ENCODE peak calls at places on chromosomes 1 and 21, in eight cellular contexts. N is A549, X is H7, G is cardiac fibroblast, E is fibroblast of pulmonary artery, U is heart right ventricle, I is fibroblast of lung, L is aorta. D is an unnamed sample.

GRCh38 chr21:45011911-45012660 is 62.3 kb upstream of the ADARB1 start:
- DNase-seq in G (peak), L (peak), U (no peak), X (peak), N (peak), I (peak), E (peak), D (peak)

GRCh38 chr1:195376190-195376589 is 1232.0 kb downstream of the KCNT2 start:
- DNase-seq in U (no peak), E (no peak), L (no peak), N (peak), I (peak), G (no peak), X (no peak), D (no peak)

GRCh38 chr1:248823517-248824001 is 2.2 kb downstream of the SH3BP5L start:
- DNase-seq in L (no peak), E (peak), X (no peak), N (no peak), U (no peak), G (peak), I (peak), D (no peak)

GRCh38 chr21:36113647-36114428 is 21.0 kb upstream of the CBR3 start:
- DNase-seq in X (no peak), U (no peak), I (no peak), E (no peak), N (peak), L (no peak), G (no peak), D (no peak)

GRCh38 chr21:42677339-42678117 is 24.1 kb downstream of the PDE9A start:
- DNase-seq in U (peak), E (peak), G (peak), L (peak), I (peak), N (no peak), X (peak), D (peak)

GRCh38 chr1:244075247-244075722 is 24.2 kb downstream of the ZBTB18 start:
- DNase-seq in N (no peak), X (peak), L (no peak), U (no peak), E (no peak), G (no peak), I (no peak), D (no peak)

GRCh38 chr21:45378258-45378966 is 26.6 kb upstream of the COL18A1 start:
- DNase-seq in E (no peak), N (peak), X (peak), G (no peak), I (peak), U (no peak), L (peak), D (no peak)

GRCh38 chr1:197467881-197468280 is 199.8 kb downstream of the CRB1 start:
- DNase-seq in L (no peak), N (no peak), G (peak), X (no peak), I (peak), E (peak), U (no peak), D (peak)

GRCh38 chr1:1344672-1345361 is 4.4 kb downstream of the DVL1 start:
- DNase-seq in E (peak), G (peak), U (no peak), N (peak), I (peak), X (peak), L (no peak), D (no peak)

GRCh38 chr1:58754683-58755467 is 29.0 kb downstream of the JUN start:
- DNase-seq in E (no peak), I (no peak), X (no peak), U (no peak), G (no peak), L (no peak), N (no peak), D (no peak)

GRCh38 chr1:42847111-42847580 is 733 bp downstream of the ZNF691 start:
- DNase-seq in L (no peak), I (no peak), G (no peak), X (no peak), N (no peak), U (no peak), E (no peak), D (no peak)

GRCh38 chr1:145891587-145892485 is 6.2 kb upstream of the ANKRD35 start:
- DNase-seq in L (peak), E (peak), X (peak), G (peak), I (peak), N (peak), U (peak), D (peak)

GRCh38 chr1:109806733-109807397 is 43.1 kb upstream of the EPS8L3 start:
- DNase-seq in N (no peak), G (no peak), E (no peak), X (no peak), I (no peak), L (no peak), U (no peak), D (no peak)

GRCh38 chr1:31467005-31467674 is 54.1 kb downstream of the SERINC2 start:
- DNase-seq in N (no peak), X (no peak), L (no peak), I (no peak), E (no peak), G (peak), U (no peak), D (no peak)

GRCh38 chr1:31470794-31471315 is 57.8 kb downstream of the SERINC2 start:
- DNase-seq in G (no peak), U (no peak), E (no peak), I (no peak), L (no peak), N (no peak), X (no peak), D (no peak)
- H3K4me3 ChIP-seq in G (no peak), U (no peak), E (no peak), I (no peak), L (no peak), N (no peak), X (no peak), D (no peak)

DNA sequence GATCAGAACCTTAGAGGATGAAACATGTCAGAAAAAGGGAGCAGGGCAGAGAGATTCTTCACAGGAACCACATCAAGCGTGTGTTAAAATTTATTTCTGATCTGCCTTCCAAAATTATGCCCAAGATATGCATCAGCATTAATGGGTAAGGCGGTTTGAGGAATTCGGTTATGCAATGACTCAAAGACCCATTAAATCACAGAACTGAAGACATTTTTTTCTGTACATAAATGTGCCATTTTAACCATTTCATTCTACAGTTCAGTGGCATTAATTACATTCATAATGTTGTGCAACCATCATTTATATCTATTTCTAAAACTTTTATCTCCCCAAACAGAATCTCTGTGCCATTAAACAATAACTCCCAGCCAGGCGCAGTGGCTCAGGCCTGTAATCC is 43.4 kb downstream of the CNST start:
- DNase-seq in E (peak), I (peak), X (no peak), G (peak), U (no peak), N (no peak), L (no peak), D (no peak)
- H3K4me3 ChIP-seq in E (no peak), I (no peak), X (no peak), G (no peak), U (no peak), N (no peak), L (no peak), D (no peak)

GRCh38 chr1:35439626-35440025 is 117.6 kb downstream of the KIAA0319L start:
- DNase-seq in N (no peak), I (no peak), E (no peak), U (no peak), L (no peak), G (no peak), X (no peak), D (no peak)

GRCh38 chr1:35444519-35444774 is 112.8 kb downstream of the KIAA0319L start:
- DNase-seq in E (no peak), L (no peak), I (no peak), U (no peak), G (no peak), X (no peak), N (no peak), D (no peak)

GRCh38 chr1:35442737-35443136 is 114.5 kb downstream of the KIAA0319L start:
- DNase-seq in G (no peak), N (no peak), I (peak), X (no peak), U (no peak), E (no peak), L (no peak), D (no peak)

GRCh38 chr1:35443768-35444518 is 113.3 kb downstream of the KIAA0319L start:
- DNase-seq in G (peak), I (no peak), E (peak), L (no peak), N (no peak), U (no peak), X (peak), D (no peak)

GRCh38 chr1:35441926-35442579 is 115.2 kb downstream of the KIAA0319L start:
- DNase-seq in E (no peak), L (no peak), U (no peak), X (no peak), N (no peak), G (no peak), I (no peak), D (no peak)
- H3K4me3 ChIP-seq in E (no peak), L (no peak), U (no peak), X (no peak), N (no peak), G (no peak), I (no peak), D (no peak)

GRCh38 chr1:234598974-234599616 is 10.9 kb downstream of the IRF2BP2 start:
- DNase-seq in E (peak), L (no peak), N (no peak), G (peak), U (no peak), I (no peak), X (no peak), D (no peak)
- H3K4me3 ChIP-seq in E (peak), L (no peak), N (peak), G (peak), U (no peak), I (peak), X (peak), D (peak)

GRCh38 chr1:148309940-148310500 is 157.9 kb upstream of the NBPF11 start:
- DNase-seq in N (no peak), U (no peak), L (no peak), G (no peak), I (no peak), E (no peak), X (no peak), D (no peak)
- H3K4me3 ChIP-seq in N (no peak), U (no peak), L (no peak), G (peak), I (no peak), E (no peak), X (no peak), D (no peak)

GRCh38 chr1:152516082-152516481 is 1.8 kb downstream of the CRCT1 start:
- DNase-seq in L (no peak), N (no peak), G (no peak), I (no peak), E (no peak), U (no peak), X (no peak), D (no peak)

GRCh38 chr1:152513081-152513480 is 1.2 kb upstream of the CRCT1 start:
- DNase-seq in N (no peak), I (no peak), X (no peak), E (no peak), G (no peak), L (no peak), U (no peak), D (no peak)

GRCh38 chr1:152514715-152515453 is 602 bp downstream of the CRCT1 start:
- DNase-seq in E (no peak), U (no peak), G (no peak), N (no peak), L (no peak), I (no peak), X (no peak), D (no peak)

GRCh38 chr1:152517237-152517811 is 3.0 kb downstream of the CRCT1 start:
- DNase-seq in X (no peak), I (peak), L (no peak), N (peak), G (no peak), U (no peak), E (peak), D (no peak)

GRCh38 chr1:152515454-152515823 is 1.2 kb downstream of the CRCT1 start:
- DNase-seq in U (no peak), E (peak), I (peak), L (peak), G (no peak), N (no peak), X (peak), D (no peak)
- H3K4me3 ChIP-seq in U (peak), E (no peak), I (peak), L (no peak), G (no peak), N (no peak), X (no peak), D (peak)

DNA sequence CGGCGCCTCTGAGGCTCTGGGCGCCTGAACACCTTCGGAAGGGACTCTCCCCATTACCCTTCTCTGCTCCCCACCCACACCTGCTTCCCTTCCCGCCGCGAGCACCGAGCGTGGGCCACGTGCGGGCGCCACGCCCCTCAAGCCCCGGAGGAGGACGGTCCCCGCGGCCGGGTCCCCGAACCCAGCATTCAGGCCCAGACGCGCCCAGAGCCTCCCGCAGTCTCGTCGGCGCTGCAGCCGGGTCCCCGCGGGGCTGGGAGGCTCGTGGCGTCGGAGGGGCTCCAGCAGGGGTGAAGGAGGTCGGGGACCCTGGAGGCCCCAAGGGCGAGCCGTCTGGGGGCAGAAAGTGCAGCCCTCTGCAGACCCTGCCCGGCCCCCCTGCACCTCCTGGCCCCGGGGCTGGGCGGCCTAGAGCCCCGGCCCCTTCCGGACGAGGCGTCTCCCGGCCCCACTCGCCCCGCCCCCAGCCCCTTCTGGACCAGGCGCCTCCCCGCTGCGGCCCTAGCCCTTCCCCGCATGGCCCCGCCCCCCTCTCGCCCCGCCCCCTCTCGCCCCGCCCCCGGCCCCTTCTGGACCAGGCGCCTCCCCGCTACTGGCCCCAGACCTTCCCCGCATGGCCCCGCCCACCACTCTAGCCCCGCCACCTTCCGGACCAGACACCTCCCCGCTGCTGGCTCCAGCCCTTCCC is 378 bp upstream of the SMIM1 start:
- DNase-seq in G (peak), I (peak), X (peak), U (peak), E (peak), L (peak), N (peak), D (peak)
- H3K4me3 ChIP-seq in G (peak), I (peak), X (peak), U (peak), E (peak), L (peak), N (peak), D (peak)

GRCh38 chr1:184755226-184756065 is 788 bp upstream of the EDEM3 start:
- DNase-seq in N (peak), U (no peak), L (no peak), I (peak), X (no peak), G (peak), E (peak), D (peak)
- H3K4me3 ChIP-seq in N (peak), U (peak), L (peak), I (peak), X (peak), G (peak), E (peak), D (peak)

D was measured in skeletal muscle cell.